ENCODE peak calls at places on chromosome 20, in five cellular contexts. W is foreskin fibroblast, G is cardiac fibroblast, L is kidney, M is prostate gland. I is an unnamed sample.

GRCh38 chr20:53735536-53736050 is 142.0 kb upstream of the ZNF217 start:
- DNase-seq in W (peak; percentile 70), G (peak; percentile 89), L (no peak), M (no peak), I (peak; percentile 98)

GRCh38 chr20:25054133-25054820 is 3.7 kb downstream of the ACSS1 start:
- DNase-seq in W (no peak), G (no peak), L (no peak), M (no peak), I (no peak)

GRCh38 chr20:43564993-43565757 is 6.3 kb downstream of the SGK2 start:
- DNase-seq in W (no peak), G (no peak), L (peak; percentile 59), M (no peak), I (no peak)

GRCh38 chr20:37881601-37882343 is 21.2 kb upstream of the VSTM2L start:
- DNase-seq in W (no peak), G (no peak), L (no peak), M (no peak), I (no peak)

GRCh38 chr20:38141154-38141888 is 23.7 kb downstream of the TGM2 start:
- DNase-seq in W (no peak), G (no peak), L (peak; percentile 71), M (no peak), I (no peak)

GRCh38 chr20:16123623-16124022 is 449.6 kb downstream of the KIF16B start:
- DNase-seq in W (no peak), G (no peak), L (no peak), M (no peak), I (peak; percentile 2)

GRCh38 chr20:41398408-41398807 is 31.8 kb upstream of the EMILIN3 start:
- DNase-seq in W (peak; percentile 20), G (peak; percentile 81), L (no peak), M (no peak), I (peak; percentile 47)

GRCh38 chr20:38091447-38092216 is 58.1 kb downstream of the RPRD1B start:
- DNase-seq in W (no peak), G (no peak), L (no peak), M (no peak), I (no peak)

GRCh38 chr20:9500121-9500911 is 14.1 kb upstream of the LAMP5 start:
- DNase-seq in W (no peak), G (no peak), L (no peak), M (no peak), I (no peak)

GRCh38 chr20:53899351-53900167 is 170.8 kb downstream of the BCAS1 start:
- DNase-seq in W (peak; percentile 87), G (peak; percentile 53), L (no peak), M (peak; percentile 43), I (peak; percentile 85)

GRCh38 chr20:46552460-46553420 is 2.3 kb upstream of the OCSTAMP start:
- DNase-seq in W (no peak), G (no peak), L (no peak), M (no peak), I (no peak)

GRCh38 chr20:39795401-39796272 is 833.5 kb downstream of the DHX35 start:
- DNase-seq in W (no peak), G (no peak), L (no peak), M (no peak), I (peak; percentile 29)

GRCh38 chr20:1296922-1297321 is 30.8 kb downstream of the SNPH start:
- DNase-seq in W (no peak), G (no peak), L (peak; percentile 59), M (no peak), I (no peak)

GRCh38 chr20:63162206-63162770 is 53.6 kb downstream of the YTHDF1 start:
- DNase-seq in W (no peak), G (no peak), L (peak; percentile 48), M (no peak), I (no peak)

GRCh38 chr20:11136691-11137090 is 462.9 kb upstream of the JAG1 start:
- DNase-seq in W (no peak), G (no peak), L (no peak), M (no peak), I (no peak)

GRCh38 chr20:20207291-20207690 is 155.0 kb downstream of the CFAP61 start:
- DNase-seq in W (no peak), G (no peak), L (no peak), M (no peak), I (no peak)

GRCh38 chr20:24289737-24290481 is 179.5 kb upstream of the SYNDIG1 start:
- DNase-seq in W (no peak), G (no peak), L (no peak), M (no peak), I (no peak)

GRCh38 chr20:20364747-20365558 is 3.0 kb upstream of the INSM1 start:
- DNase-seq in W (no peak), G (no peak), L (no peak), M (no peak), I (no peak)

GRCh38 chr20:63536241-63536977 is 767 bp downstream of the PTK6 start:
- DNase-seq in W (peak; percentile 34), G (peak; percentile 26), L (peak; percentile 85), M (no peak), I (peak; percentile 39)

DNA sequence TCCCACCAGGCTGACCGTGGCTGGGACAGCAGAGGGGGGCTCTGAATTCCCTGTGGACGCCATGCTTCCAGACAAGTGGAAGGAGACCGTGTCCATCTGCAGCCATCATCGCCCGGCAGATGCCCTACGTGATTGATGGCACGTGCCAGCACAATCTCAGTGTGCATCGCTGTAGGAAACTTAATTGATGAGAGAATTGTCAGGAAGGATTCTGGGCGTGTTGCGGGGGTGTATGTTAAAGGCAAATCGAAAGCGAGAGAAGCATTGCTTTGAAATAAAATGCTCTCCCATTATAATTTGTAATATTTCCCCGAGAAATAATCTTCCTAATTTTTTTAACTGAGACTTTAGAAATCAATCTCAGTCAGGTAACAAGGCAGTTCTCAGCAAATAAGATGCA is 185.5 kb upstream of the CDH4 start:
- DNase-seq in W (no peak), G (no peak), L (no peak), M (no peak), I (no peak)
- H3K4me3 ChIP-seq in W (no peak overlapping the region), G (no peak overlapping the region), L (no peak overlapping the region), M (no peak overlapping the region), I (no peak overlapping the region)

GRCh38 chr20:58239216-58239615 is 10.8 kb upstream of the ANKRD60 start:
- DNase-seq in W (no peak), G (no peak), L (no peak), M (no peak), I (no peak)
- TF ChIP-seq CTCF in W (no peak), G (no peak), L (no peak), M (no peak), I (no peak)

GRCh38 chr20:22403860-22404608 is 180.3 kb downstream of the FOXA2 start:
- DNase-seq in W (no peak), G (peak; percentile 42), L (no peak), M (no peak), I (no peak)
- H3K4me3 ChIP-seq in W (no peak overlapping the region), G (peak overlapping the region; percentile 9), L (peak overlapping the region; percentile 68), M (peak overlapping the region; percentile 12), I (peak overlapping the region; percentile 41)

GRCh38 chr20:34956041-34956458 is 382 bp downstream of the MYH7B start:
- DNase-seq in W (no peak), G (no peak), L (no peak), M (no peak), I (no peak)
- TF ChIP-seq CTCF in W (no peak), G (no peak), L (no peak), M (no peak), I (no peak)

DNA sequence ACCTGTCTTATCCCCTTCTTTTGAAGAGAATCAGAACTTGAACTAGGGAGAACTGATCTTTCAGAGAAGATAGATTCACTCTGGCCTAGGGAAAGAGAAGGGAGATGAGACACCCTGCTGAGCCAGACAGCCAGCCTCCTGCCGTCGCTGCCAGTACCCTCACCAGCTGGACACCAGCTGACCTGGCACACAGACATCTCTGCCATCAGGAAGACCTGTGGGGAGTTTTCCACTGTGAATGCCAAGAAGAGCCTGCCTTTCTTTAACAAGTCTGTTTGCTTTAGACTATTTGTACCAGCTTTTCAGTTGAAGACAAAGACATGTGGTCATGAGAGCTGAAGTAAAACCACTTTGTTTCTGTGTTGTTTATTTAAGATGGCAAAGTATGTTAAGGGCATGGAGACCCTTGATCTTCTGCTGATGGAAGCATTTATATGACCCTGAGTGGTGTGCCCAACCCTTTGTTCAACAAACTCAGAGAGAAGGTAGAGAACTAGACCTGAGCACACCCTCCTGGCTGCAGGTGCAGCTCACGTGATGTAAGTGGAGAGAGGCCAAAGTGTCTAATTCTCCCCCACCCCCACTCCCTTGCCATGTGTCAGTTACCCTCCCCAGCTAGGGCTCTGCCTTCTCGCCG is 82.3 kb upstream of the SLC24A3 start:
- DNase-seq in W (no peak), G (no peak), L (no peak), M (peak; percentile 59), I (no peak)
- H3K4me3 ChIP-seq in W (no peak overlapping the region), G (no peak overlapping the region), L (no peak overlapping the region), M (no peak overlapping the region), I (no peak overlapping the region)

DNA sequence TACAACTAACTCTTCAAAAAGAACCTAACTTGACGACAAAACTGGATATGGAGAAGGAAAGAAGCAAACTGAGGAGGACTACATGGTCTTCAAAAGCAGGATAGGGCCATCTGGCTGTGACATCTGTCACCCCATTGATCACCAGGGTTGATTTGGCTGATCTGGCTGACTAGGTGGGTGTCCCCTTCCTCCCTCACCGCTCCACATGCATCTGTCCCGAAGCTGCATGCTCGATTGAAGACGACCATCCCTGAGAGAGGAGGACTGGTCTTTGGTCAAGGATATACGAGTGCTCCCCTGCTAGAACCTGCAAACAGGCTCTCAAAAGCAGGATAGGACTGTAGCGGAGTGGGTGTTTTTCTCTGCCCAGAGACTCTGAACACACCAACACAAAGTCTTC is 21.7 kb downstream of the CPNE1 start:
- DNase-seq in W (no peak), G (no peak), L (no peak), M (no peak), I (no peak)
- TF ChIP-seq CTCF in W (no peak), G (no peak), L (no peak), M (no peak), I (no peak)

GRCh38 chr20:47816487-47817451 is 31.5 kb upstream of the SULF2 start:
- DNase-seq in W (no peak), G (no peak), L (no peak), M (no peak), I (no peak)
- H3K4me3 ChIP-seq in W (no peak overlapping the region), G (no peak overlapping the region), L (no peak overlapping the region), M (no peak overlapping the region), I (no peak overlapping the region)

DNA sequence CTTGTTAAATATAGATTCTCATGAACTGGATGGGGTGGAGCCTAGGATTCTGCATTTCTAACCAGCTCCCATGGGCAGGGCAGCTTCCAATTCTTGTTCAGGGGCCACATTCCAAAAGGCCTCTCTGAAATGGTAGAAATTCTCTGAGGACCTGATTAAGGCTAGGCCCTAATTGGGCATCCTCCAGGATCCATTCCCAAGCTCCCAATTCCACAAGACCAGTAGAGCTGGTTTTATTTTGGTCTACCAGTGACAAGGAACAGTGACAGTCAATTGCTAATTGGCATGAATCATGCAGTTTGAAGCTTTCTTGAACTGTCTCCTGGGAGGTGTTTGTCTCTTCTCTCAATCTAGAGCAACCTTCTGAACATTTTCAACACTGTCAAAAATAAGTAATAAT is 3.0 kb downstream of the THBD start:
- DNase-seq in W (no peak), G (no peak), L (no peak), M (no peak), I (no peak)
- TF ChIP-seq CTCF in W (no peak), G (no peak), L (no peak), M (no peak), I (no peak)

GRCh38 chr20:34472246-34472925 is 43.8 kb upstream of the DYNLRB1 start:
- DNase-seq in W (peak; percentile 52), G (peak; percentile 58), L (no peak), M (no peak), I (peak; percentile 67)

GRCh38 chr20:34468956-34469355 is 47.3 kb upstream of the DYNLRB1 start:
- DNase-seq in W (no peak), G (no peak), L (no peak), M (no peak), I (no peak)

GRCh38 chr20:34475979-34476736 is 40.1 kb upstream of the DYNLRB1 start:
- DNase-seq in W (no peak), G (peak; percentile 44), L (peak; percentile 85), M (peak; percentile 20), I (peak; percentile 15)

GRCh38 chr20:34473262-34473883 is 42.8 kb upstream of the DYNLRB1 start:
- DNase-seq in W (peak; percentile 55), G (peak; percentile 60), L (no peak), M (peak; percentile 21), I (peak; percentile 38)
- H3K4me3 ChIP-seq in W (no peak overlapping the region), G (no peak overlapping the region), L (no peak overlapping the region), M (no peak overlapping the region), I (no peak overlapping the region)